ENCODE peak calls at places on chromosomes 6 and 20, in ten cellular contexts. K is T-helper 9 cell; M is stimulated activated CD8-positive, alpha-beta memory T cell treated with anti-CD3 and anti-CD28 coated beads, Interleukin-15, amount 100 ng/mL, for 4 hours; G is HT-29; C is anterior cingulate cortex; B is IMR-90; N is T-helper 2 cell; Q is H9; O is effector memory CD4-positive, alpha-beta T cell; J is glomerular endothelial cell. H is an unnamed sample.

GRCh38 chr6:132730560-132730959 is 16.7 kb upstream of the VNN1 start:
- DNase-seq in K (no peak), M (no peak), G (no peak), C (no peak), B (peak; percentile 94), N (no peak), Q (no peak), O (no peak), J (no peak), H (peak; percentile 81)

GRCh38 chr6:118893095-118893881 is 664 bp upstream of the ASF1A start:
- DNase-seq in K (peak; percentile 28), M (peak; percentile 3), G (peak; percentile 63), C (peak; percentile 85), B (peak; percentile 67), N (peak; percentile 75), Q (peak; percentile 41), O (peak; percentile 43), J (no peak), H (no peak)

GRCh38 chr6:33568826-33569570 is 11.1 kb downstream of the BAK1 start:
- DNase-seq in K (no peak), M (no peak), G (no peak), C (no peak), B (no peak), N (no peak), Q (no peak), O (no peak), J (no peak), H (no peak)

GRCh38 chr20:10131612-10132345 is 86.9 kb upstream of the SNAP25 start:
- DNase-seq in K (no peak), M (no peak), G (no peak), C (peak; percentile 49), B (peak; percentile 67), N (no peak), Q (peak; percentile 64), O (no peak), J (no peak), H (peak; percentile 15)

GRCh38 chr6:28295326-28295725 is 14.0 kb downstream of the PGBD1 start:
- DNase-seq in K (no peak), M (no peak), G (no peak), C (no peak), B (no peak), N (no peak), Q (no peak), O (no peak), J (no peak), H (no peak)

GRCh38 chr6:118372413-118372812 is 175.7 kb upstream of the PLN start:
- DNase-seq in K (no peak), M (no peak), G (no peak), C (no peak), B (peak; percentile 62), N (no peak), Q (no peak), O (no peak), J (no peak), H (no peak)

GRCh38 chr20:45860573-45861011 is 3.2 kb downstream of the ZSWIM3 start:
- DNase-seq in K (no peak), M (no peak), G (no peak), C (no peak), B (peak; percentile 50), N (no peak), Q (no peak), O (no peak), J (no peak), H (no peak)

GRCh38 chr6:21666200-21666671 is 72.7 kb downstream of the SOX4 start:
- DNase-seq in K (no peak), M (no peak), G (no peak), C (no peak), B (no peak), N (no peak), Q (peak; percentile 85), O (no peak), J (no peak), H (no peak)

GRCh38 chr6:139230421-139230840 is 61.4 kb downstream of the TXLNB start:
- DNase-seq in K (no peak), M (no peak), G (peak; percentile 11), C (no peak), B (peak; percentile 46), N (no peak), Q (no peak), O (no peak), J (no peak), H (peak; percentile 6)

GRCh38 chr6:63640062-63640461 is 4.5 kb downstream of the PHF3 start:
- DNase-seq in K (no peak), M (no peak), G (no peak), C (no peak), B (peak; percentile 79), N (no peak), Q (no peak), O (no peak), J (no peak), H (no peak)

GRCh38 chr6:169961772-169962561 is 210.5 kb downstream of the ERMARD start:
- DNase-seq in K (no peak), M (no peak), G (no peak), C (no peak), B (no peak), N (no peak), Q (peak; percentile 73), O (no peak), J (no peak), H (no peak)

GRCh38 chr20:53582574-53583351 is 10.9 kb downstream of the ZNF217 start:
- DNase-seq in K (no peak), M (peak; percentile 43), G (peak; percentile 30), C (no peak), B (peak; percentile 95), N (peak; percentile 39), Q (no peak), O (peak; percentile 36), J (peak; percentile 42), H (peak; percentile 36)

GRCh38 chr6:13709698-13710551 is 1.7 kb downstream of the RANBP9 start:
- DNase-seq in K (no peak), M (no peak), G (peak; percentile 53), C (no peak), B (peak; percentile 79), N (no peak), Q (no peak), O (no peak), J (no peak), H (peak; percentile 53)

H was measured in PC-9.